ENCODE peak calls at places on chromosome 6, in four cellular contexts. One of them, this sample, is unnamed.

GRCh38 chr6:38302081-38302480 is 337.6 kb downstream of the BTBD9 start:
- DNase-seq in choroid plexus epithelial cell: peak
- DNase-seq in CD8-positive, alpha-beta T cell: no peak
- DNase-seq in H7: no peak
- DNase-seq in this sample: no peak

GRCh38 chr6:170043150-170043819 is 247.6 kb downstream of the DLL1 start:
- DNase-seq in choroid plexus epithelial cell: no peak
- DNase-seq in CD8-positive, alpha-beta T cell: no peak
- DNase-seq in H7: no peak
- DNase-seq in this sample: no peak

GRCh38 chr6:134674562-134674961 is 275.3 kb downstream of the ALDH8A1 start:
- DNase-seq in choroid plexus epithelial cell: no peak
- DNase-seq in CD8-positive, alpha-beta T cell: no peak
- DNase-seq in H7: no peak
- DNase-seq in this sample: no peak

GRCh38 chr6:156698239-156699016 is 78.8 kb upstream of the ARID1B start:
- DNase-seq in choroid plexus epithelial cell: no peak
- DNase-seq in CD8-positive, alpha-beta T cell: no peak
- DNase-seq in H7: no peak
- DNase-seq in this sample: no peak

GRCh38 chr6:134177753-134178229 is 125.4 kb upstream of the SLC2A12 start:
- DNase-seq in choroid plexus epithelial cell: peak
- DNase-seq in CD8-positive, alpha-beta T cell: no peak
- DNase-seq in H7: no peak
- DNase-seq in this sample: no peak

GRCh38 chr6:138129190-138129589 is 22.0 kb upstream of the PERP start:
- DNase-seq in choroid plexus epithelial cell: peak
- DNase-seq in CD8-positive, alpha-beta T cell: no peak
- DNase-seq in H7: no peak
- DNase-seq in this sample: no peak

GRCh38 chr6:108446629-108447150 is 114.0 kb upstream of the FOXO3 start:
- DNase-seq in choroid plexus epithelial cell: peak
- DNase-seq in CD8-positive, alpha-beta T cell: no peak
- DNase-seq in H7: no peak
- DNase-seq in this sample: no peak

GRCh38 chr6:148169701-148170100 is 172.9 kb upstream of the SASH1 start:
- DNase-seq in choroid plexus epithelial cell: no peak
- DNase-seq in CD8-positive, alpha-beta T cell: no peak
- DNase-seq in H7: no peak
- DNase-seq in this sample: no peak

GRCh38 chr6:137811121-137811911 is 55.7 kb upstream of the TNFAIP3 start:
- DNase-seq in choroid plexus epithelial cell: peak
- DNase-seq in CD8-positive, alpha-beta T cell: peak
- DNase-seq in H7: no peak
- DNase-seq in this sample: peak

GRCh38 chr6:44386364-44386928 is 1.1 kb upstream of the CDC5L start:
- DNase-seq in choroid plexus epithelial cell: no peak
- DNase-seq in CD8-positive, alpha-beta T cell: no peak
- DNase-seq in H7: no peak
- DNase-seq in this sample: peak

GRCh38 chr6:27280064-27280539 is 32.0 kb downstream of the POM121L2 start:
- DNase-seq in choroid plexus epithelial cell: peak
- DNase-seq in CD8-positive, alpha-beta T cell: no peak
- DNase-seq in H7: peak
- DNase-seq in this sample: no peak

GRCh38 chr6:67768972-67769371 is 866.1 kb upstream of the ADGRB3 start:
- DNase-seq in choroid plexus epithelial cell: no peak
- DNase-seq in CD8-positive, alpha-beta T cell: no peak
- DNase-seq in H7: no peak
- DNase-seq in this sample: no peak

GRCh38 chr6:77030929-77031674 is 432.2 kb downstream of the HTR1B start:
- DNase-seq in choroid plexus epithelial cell: peak
- DNase-seq in CD8-positive, alpha-beta T cell: no peak
- DNase-seq in H7: no peak
- DNase-seq in this sample: no peak

GRCh38 chr6:77021778-77022177 is 441.5 kb downstream of the HTR1B start:
- DNase-seq in choroid plexus epithelial cell: no peak
- DNase-seq in CD8-positive, alpha-beta T cell: no peak
- DNase-seq in H7: no peak
- DNase-seq in this sample: no peak

GRCh38 chr6:77026341-77026740 is 436.9 kb downstream of the HTR1B start:
- DNase-seq in choroid plexus epithelial cell: no peak
- DNase-seq in CD8-positive, alpha-beta T cell: no peak
- DNase-seq in H7: no peak
- DNase-seq in this sample: no peak

GRCh38 chr6:77021232-77021631 is 442.1 kb downstream of the HTR1B start:
- DNase-seq in choroid plexus epithelial cell: peak
- DNase-seq in CD8-positive, alpha-beta T cell: no peak
- DNase-seq in H7: no peak
- DNase-seq in this sample: no peak

DNA sequence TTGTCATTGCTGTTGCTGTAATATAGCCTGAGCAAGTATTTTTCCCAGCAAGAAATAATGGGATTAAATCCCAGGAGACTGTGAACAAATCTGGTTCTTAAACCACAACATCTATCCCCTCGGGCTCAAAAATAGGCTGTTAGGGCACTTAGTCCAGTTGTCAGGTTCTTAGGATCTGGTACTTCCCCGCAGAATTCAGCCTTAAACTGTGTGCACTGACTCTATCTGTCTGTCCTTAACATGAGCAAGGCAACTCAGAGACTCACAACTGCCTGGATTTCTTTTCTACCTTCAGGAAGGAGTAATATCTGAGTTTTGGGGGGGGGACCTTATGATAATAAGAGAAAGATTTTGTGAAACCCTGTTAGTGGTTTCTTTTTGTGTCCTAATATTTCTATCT is 437.5 kb downstream of the HTR1B start:
- DNase-seq in choroid plexus epithelial cell: no peak
- DNase-seq in CD8-positive, alpha-beta T cell: no peak
- DNase-seq in H7: no peak
- DNase-seq in this sample: no peak
- H3K4me3 ChIP-seq in choroid plexus epithelial cell: no peak
- H3K4me3 ChIP-seq in CD8-positive, alpha-beta T cell: no peak
- H3K4me3 ChIP-seq in H7: no peak
- H3K4me3 ChIP-seq in this sample: no peak

DNA sequence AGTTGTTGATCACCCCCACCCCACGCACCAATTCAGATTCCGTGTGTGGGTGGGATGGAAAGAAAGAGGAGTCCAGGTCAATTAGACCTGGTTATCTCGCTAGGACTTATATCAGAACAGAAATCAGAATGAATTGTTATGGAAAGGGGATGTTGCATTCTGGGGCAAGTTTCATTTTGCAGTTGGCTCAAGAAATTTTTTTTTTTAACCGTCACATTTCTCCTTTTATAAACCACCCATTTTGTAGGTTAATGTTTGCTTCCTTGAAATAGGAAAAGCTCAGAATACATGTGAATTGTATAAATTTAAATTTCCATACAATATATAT is 46.9 kb upstream of the SUPT3H start:
- DNase-seq in choroid plexus epithelial cell: no peak
- DNase-seq in CD8-positive, alpha-beta T cell: no peak
- DNase-seq in H7: no peak
- DNase-seq in this sample: no peak
- H3K4me3 ChIP-seq in choroid plexus epithelial cell: peak
- H3K4me3 ChIP-seq in CD8-positive, alpha-beta T cell: no peak
- H3K4me3 ChIP-seq in H7: no peak
- H3K4me3 ChIP-seq in this sample: no peak

DNA sequence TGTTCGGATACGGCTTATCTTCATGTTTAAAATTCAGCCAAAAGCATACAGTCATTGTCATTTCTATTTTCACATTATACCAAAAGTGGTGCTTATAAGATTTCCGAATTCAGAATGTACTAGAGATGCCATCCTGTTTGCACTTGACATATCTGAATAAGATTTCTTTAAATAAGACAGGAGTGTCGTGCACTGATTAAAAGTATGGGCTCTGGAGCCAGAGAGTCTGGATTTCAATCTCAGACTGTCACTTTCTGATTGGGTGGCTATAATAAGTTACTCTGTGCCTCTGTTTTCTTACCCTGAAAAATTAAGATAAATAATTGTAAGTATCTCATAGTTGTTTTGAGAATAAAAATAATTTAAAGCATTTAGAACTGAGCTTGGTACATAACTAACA is 92.8 kb downstream of the RWDD2A start:
- DNase-seq in choroid plexus epithelial cell: no peak
- DNase-seq in CD8-positive, alpha-beta T cell: no peak
- DNase-seq in H7: no peak
- DNase-seq in this sample: no peak
- H3K4me3 ChIP-seq in choroid plexus epithelial cell: no peak
- H3K4me3 ChIP-seq in CD8-positive, alpha-beta T cell: no peak
- H3K4me3 ChIP-seq in H7: no peak
- H3K4me3 ChIP-seq in this sample: no peak

DNA sequence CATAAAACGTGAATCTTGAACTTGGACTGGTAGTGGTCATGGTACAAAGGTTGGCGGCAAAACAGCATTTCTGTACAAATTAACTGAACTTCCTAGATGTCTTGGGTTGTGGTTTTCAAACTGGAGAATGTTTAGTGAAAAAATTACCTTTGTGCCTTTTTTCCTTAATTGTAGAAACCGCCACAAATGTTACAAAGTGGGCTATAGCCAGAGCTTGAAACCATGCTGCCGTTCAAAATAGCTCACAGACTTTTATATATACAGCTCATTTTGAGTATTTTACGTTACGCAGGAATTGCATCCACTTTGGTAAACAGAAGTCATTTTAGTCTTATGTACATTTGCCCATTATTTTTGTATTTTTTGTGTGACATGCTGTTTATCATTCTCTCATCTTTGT is 1.9 kb downstream of the MYO6 start:
- DNase-seq in choroid plexus epithelial cell: no peak
- DNase-seq in CD8-positive, alpha-beta T cell: no peak
- DNase-seq in H7: no peak
- DNase-seq in this sample: no peak
- H3K4me3 ChIP-seq in choroid plexus epithelial cell: no peak
- H3K4me3 ChIP-seq in CD8-positive, alpha-beta T cell: no peak
- H3K4me3 ChIP-seq in H7: no peak
- H3K4me3 ChIP-seq in this sample: no peak

DNA sequence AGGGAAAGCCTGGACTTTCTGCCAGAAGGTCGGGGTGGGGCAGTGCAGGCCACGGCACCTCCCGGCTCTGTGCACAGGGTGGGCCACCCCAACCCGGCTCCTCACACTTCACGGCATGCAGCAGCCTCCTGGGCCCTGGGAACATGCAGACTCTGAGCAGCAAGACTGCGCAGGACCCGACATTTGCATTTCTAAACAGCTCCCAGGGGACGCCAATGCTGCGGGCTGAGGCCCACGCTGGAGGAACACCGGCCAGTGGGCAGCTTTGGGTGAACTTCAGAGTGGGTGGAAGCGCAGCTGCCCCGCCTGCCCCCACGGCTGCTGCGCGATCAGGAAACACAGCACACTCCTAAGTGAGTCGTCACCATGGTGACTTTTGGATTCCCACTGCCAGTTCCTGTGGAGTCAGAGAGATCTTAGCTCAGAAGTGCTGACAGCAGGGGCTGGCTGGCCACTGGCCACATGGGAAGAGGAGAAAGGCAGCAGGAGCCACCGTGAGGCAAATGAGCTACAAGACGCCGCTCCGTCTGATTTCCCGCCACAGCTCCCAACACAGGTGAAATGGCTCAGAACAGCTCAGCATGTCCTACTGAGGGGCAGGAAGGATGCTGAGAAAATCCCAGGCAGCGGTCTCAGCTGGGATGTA is 52.1 kb downstream of the RNASET2 start:
- DNase-seq in choroid plexus epithelial cell: peak
- DNase-seq in CD8-positive, alpha-beta T cell: no peak
- DNase-seq in H7: peak
- DNase-seq in this sample: peak
- H3K4me3 ChIP-seq in choroid plexus epithelial cell: no peak
- H3K4me3 ChIP-seq in CD8-positive, alpha-beta T cell: no peak
- H3K4me3 ChIP-seq in H7: no peak
- H3K4me3 ChIP-seq in this sample: no peak

GRCh38 chr6:166541366-166541765 is 45.1 kb downstream of the RAMACL start:
- DNase-seq in choroid plexus epithelial cell: no peak
- DNase-seq in CD8-positive, alpha-beta T cell: no peak
- DNase-seq in H7: no peak
- DNase-seq in this sample: peak
- H3K4me3 ChIP-seq in choroid plexus epithelial cell: no peak
- H3K4me3 ChIP-seq in CD8-positive, alpha-beta T cell: no peak
- H3K4me3 ChIP-seq in H7: no peak
- H3K4me3 ChIP-seq in this sample: no peak

DNA sequence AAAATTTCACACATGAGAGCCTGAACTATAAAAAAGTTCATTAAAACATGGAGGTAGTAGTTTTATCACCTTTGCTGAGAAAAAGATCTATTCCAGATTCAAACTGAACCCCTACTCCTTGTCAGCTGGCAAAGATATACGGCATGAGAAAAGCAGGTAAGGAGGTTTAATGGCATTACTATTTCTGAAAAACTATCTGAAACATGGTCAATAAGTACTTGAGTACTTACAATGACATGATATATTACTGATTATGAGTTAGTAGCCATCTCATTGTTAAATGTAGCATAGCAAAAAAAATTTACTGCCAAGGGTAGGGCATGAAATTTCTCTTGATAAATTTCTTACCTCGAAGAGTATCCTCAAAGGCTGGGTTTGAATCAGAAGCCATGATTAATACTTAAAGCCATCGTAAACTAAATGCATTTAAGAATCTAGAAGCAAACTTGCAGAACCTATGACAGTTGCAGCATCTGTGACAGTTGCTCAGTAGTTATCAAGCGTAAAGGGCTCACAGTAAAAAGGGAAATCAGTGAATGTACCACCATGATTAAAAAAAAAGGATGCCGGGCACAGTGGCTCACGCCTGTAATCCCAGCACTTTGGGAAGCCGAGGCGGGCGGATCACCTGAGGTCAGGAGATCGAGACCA is 8.7 kb downstream of the SLC17A5 start:
- DNase-seq in choroid plexus epithelial cell: no peak
- DNase-seq in CD8-positive, alpha-beta T cell: no peak
- DNase-seq in H7: no peak
- DNase-seq in this sample: no peak
- H3K4me3 ChIP-seq in choroid plexus epithelial cell: peak
- H3K4me3 ChIP-seq in CD8-positive, alpha-beta T cell: peak
- H3K4me3 ChIP-seq in H7: no peak
- H3K4me3 ChIP-seq in this sample: no peak

DNA sequence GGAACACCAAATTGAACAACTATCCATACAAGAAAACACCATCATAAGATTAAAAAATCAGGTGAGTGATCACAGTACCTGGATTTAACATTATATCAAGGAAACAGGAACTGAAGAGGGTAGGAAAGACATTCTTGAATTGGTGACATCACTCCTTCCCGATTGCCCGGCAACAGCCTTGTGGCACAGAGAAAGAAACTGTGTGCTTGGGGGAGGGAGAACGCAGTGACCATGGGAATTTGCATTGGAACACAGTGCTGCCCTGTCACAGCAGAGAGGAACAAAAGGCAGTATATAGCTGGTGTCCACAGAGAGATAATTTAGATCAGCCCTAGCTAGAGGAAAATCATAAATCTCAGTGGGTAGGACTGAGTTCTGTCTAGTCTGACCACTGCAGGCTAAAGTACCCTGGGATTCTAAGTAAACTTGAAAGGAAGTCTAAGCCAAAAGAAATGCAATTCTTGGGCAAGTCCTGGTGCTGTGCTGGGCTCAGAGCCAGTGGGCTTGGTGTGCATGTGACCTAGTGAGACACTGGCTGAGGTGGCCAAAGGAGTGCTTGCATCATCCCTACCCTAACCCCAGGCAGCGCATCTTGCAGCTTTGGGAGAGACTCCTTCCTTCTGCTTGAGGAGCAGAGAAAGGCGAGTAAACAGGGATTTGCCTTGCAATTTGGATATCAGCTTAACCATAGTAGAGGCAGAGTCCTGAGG is 697.6 kb downstream of the HACE1 start:
- DNase-seq in choroid plexus epithelial cell: peak
- DNase-seq in CD8-positive, alpha-beta T cell: no peak
- DNase-seq in H7: no peak
- DNase-seq in this sample: no peak
- H3K4me3 ChIP-seq in choroid plexus epithelial cell: no peak
- H3K4me3 ChIP-seq in CD8-positive, alpha-beta T cell: no peak
- H3K4me3 ChIP-seq in H7: no peak
- H3K4me3 ChIP-seq in this sample: no peak

This sample was measured in lower leg skin.